ENCODE peak calls at places on chromosomes 13 and 19, in seven cellular contexts. Z is mammary epithelial cell; F is GM12865; N is CD8-positive, alpha-beta T cell; P is mesothelial cell of epicardium; W is WTC11; E is ascending aorta. D is an unnamed sample.

GRCh38 chr13:28831117-28831516 is 11.0 kb downstream of the MTUS2 start:
- DNase-seq in Z (no peak), F (no peak), N (no peak), P (no peak), W (no peak), E (no peak), D (no peak)

GRCh38 chr19:44796701-44797115 is 12.2 kb upstream of the BCAM start:
- DNase-seq in Z (no peak), F (peak; percentile 49), N (no peak), P (no peak), W (no peak), E (no peak), D (peak; percentile 69)

GRCh38 chr19:34181111-34181864 is 9.0 kb downstream of the LSM14A start:
- DNase-seq in Z (no peak), F (no peak), N (no peak), P (no peak), W (no peak), E (no peak), D (no peak)

GRCh38 chr19:55092423-55093318 is 17.0 kb downstream of the EPS8L1 start:
- DNase-seq in Z (no peak), F (no peak), N (no peak), P (no peak), W (peak; percentile 78), E (no peak), D (no peak)

GRCh38 chr19:35397064-35397463 is 26.2 kb downstream of the GPR42 start:
- DNase-seq in Z (no peak), F (no peak), N (no peak), P (no peak), W (no peak), E (no peak), D (no peak)

GRCh38 chr13:100989424-100989823 is 314.8 kb upstream of the TMTC4 start:
- DNase-seq in Z (no peak), F (no peak), N (no peak), P (no peak), W (no peak), E (no peak), D (no peak)

GRCh38 chr19:47430041-47430802 is 10.9 kb upstream of the MEIS3 start:
- DNase-seq in Z (no peak), F (peak; percentile 38), N (no peak), P (no peak), W (peak; percentile 70), E (no peak), D (no peak)

GRCh38 chr19:9839415-9839814 is 4.3 kb downstream of the PIN1 start:
- DNase-seq in Z (no peak), F (no peak), N (no peak), P (no peak), W (no peak), E (no peak), D (no peak)

GRCh38 chr19:21440321-21440720 is 43.4 kb downstream of the ZNF493 start:
- DNase-seq in Z (no peak), F (no peak), N (no peak), P (no peak), W (no peak), E (no peak), D (no peak)

GRCh38 chr13:106113796-106114195 is 421.7 kb downstream of the EFNB2 start:
- DNase-seq in Z (no peak), F (no peak), N (no peak), P (no peak), W (no peak), E (no peak), D (no peak)

GRCh38 chr13:106109391-106109791 is 426.1 kb downstream of the EFNB2 start:
- DNase-seq in Z (no peak), F (no peak), N (no peak), P (no peak), W (no peak), E (no peak), D (no peak)

GRCh38 chr13:106114981-106115554 is 420.4 kb downstream of the EFNB2 start:
- DNase-seq in Z (no peak), F (no peak), N (no peak), P (no peak), W (no peak), E (no peak), D (no peak)

GRCh38 chr13:106112191-106112590 is 423.3 kb downstream of the EFNB2 start:
- DNase-seq in Z (no peak), F (no peak), N (no peak), P (no peak), W (no peak), E (no peak), D (no peak)

DNA sequence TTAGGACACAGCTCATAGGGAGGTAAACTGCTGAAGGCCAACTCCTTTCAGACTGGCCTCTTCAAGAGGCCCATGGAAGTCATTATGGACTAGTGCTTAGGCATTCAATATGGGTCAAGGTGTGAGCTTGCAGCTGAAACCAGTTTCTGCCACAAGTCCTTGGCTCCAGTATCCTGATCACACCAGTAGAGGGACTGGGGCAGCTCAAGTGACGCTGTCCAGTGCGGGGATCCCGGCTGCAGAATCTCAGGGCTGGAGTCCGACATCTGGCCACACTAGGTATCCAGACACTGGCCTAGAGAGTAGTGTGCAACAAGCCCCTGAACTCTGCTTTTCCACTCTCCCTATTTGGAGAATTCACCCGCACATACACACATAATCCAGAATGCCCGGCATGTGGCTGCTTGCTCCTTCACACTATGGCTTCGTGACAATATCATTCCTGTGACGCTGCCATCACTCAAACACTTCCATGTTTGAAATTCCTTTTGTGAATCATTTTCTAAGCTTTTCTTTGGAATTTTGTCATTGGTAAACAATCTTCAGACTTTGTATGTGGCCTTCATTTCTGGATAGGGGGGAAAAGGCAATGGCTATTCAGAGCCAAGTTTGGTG is 425.1 kb downstream of the EFNB2 start:
- DNase-seq in Z (no peak), F (no peak), N (no peak), P (no peak), W (no peak), E (no peak), D (no peak)
- TF ChIP-seq CTCF in Z (no peak), F (no peak), N (no peak), P (no peak), W (no peak), E (no peak), D (no peak)

DNA sequence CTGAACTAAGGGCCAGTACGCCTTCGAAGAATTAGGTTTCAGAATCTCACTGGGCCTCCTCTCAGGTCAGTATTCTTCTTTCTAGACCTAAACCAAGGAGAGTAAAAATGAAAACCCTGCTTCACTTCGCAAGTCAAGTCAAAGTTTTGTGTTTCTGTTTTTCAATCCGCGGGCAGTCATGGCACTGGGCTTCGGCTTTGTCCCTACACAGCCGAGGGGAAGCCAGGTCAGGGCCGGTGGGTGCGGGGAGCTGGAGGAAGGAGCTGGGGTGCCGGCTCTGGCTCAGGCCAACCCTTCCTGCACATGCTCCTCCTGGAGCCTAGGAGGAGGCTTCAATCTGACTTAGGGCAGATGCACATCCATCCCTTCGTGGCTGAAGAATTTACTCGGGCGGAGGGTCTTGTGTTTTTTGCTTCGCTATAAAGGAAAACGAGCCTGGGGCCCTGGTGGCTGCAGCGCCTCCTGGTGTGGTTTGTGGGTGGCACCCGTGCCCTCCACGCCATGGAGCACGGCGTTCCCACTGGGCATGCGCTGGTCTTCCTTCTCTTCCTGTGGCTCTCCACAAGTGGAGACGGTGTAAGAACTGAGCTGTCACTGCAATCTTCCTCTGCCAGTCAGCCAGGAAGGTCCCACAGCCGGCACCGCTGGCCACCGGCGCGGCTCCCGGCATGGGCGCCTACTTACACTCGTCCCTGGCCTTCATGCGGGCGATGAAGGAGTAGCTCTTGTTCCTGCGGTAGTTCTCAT is 22.5 kb downstream of the C19orf44 start:
- DNase-seq in Z (no peak), F (no peak), N (no peak), P (no peak), W (no peak), E (no peak), D (no peak)
- TF ChIP-seq CTCF in Z (peak; percentile 15), F (no peak), N (no peak), P (no peak), W (no peak), E (no peak), D (peak; percentile 15)

GRCh38 chr19:38544569-38545315 is 73.0 kb downstream of the MAP4K1 start:
- DNase-seq in Z (no peak), F (no peak), N (no peak), P (no peak), W (no peak), E (no peak), D (no peak)
- TF ChIP-seq CTCF in Z (no peak), F (no peak), N (peak; percentile 67), P (peak; percentile 16), W (peak; percentile 19), E (no peak), D (no peak)

GRCh38 chr19:18158471-18158870 is 5.5 kb downstream of the PIK3R2 start:
- DNase-seq in Z (no peak), F (no peak), N (no peak), P (no peak), W (no peak), E (no peak), D (no peak)
- TF ChIP-seq CTCF in Z (no peak), F (no peak), N (no peak), P (no peak), W (no peak), E (no peak), D (no peak)

DNA sequence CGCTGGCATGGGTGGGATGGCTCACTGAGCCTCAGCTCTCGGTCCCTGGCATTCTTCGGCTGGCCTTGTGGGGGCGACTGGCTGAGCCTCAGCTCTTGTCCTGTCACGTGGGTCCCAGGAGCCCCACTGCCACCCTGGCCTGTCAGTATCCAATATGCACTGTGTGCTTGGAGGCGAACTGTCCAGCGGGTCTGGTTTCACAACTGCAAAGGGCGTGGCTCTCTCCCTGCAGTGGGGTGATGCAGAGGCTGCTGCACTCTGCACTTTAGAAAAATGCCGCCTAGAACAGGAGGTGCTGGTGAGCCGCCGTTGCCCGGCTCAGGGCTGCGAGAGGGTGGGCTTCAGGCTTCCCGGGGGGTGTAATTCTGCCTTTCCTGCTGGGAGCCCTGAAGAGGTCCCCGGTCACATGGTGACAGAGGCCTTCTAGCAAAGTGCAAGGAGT is 17.0 kb upstream of the TMEM255B start:
- DNase-seq in Z (peak; percentile 27), F (no peak), N (no peak), P (peak; percentile 17), W (peak; percentile 53), E (no peak), D (peak; percentile 37)
- TF ChIP-seq CTCF in Z (no peak), F (no peak), N (peak; percentile 25), P (no peak), W (peak; percentile 30), E (no peak), D (no peak)

GRCh38 chr13:110511509-110512181 is 49.9 kb downstream of the RAB20 start:
- DNase-seq in Z (no peak), F (no peak), N (no peak), P (no peak), W (no peak), E (no peak), D (no peak)
- TF ChIP-seq CTCF in Z (no peak), F (no peak), N (no peak), P (no peak), W (no peak), E (no peak), D (no peak)

DNA sequence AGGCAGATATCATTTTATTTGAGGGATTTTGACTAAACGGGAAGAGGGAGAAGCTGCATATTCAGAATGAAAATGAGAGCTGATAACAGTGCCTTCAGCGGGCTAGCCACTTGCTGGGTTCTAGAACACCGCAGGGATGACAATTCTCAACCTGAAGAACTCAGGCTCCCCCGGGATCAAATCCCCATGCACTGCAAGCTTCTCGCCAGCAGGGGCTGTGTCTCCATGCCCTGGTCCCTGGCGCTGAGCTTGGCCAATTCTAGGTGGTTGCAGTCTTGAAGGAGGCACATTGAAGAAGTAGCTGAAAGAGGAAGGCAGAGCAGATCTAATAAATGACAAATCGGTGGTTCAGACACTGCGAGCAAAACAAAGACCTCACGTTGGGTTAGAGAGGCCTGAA is 128.7 kb downstream of the UQCRFS1 start:
- DNase-seq in Z (no peak), F (peak; percentile 17), N (no peak), P (no peak), W (peak; percentile 63), E (no peak), D (peak; percentile 50)
- TF ChIP-seq CTCF in Z (no peak), F (peak; percentile 48), N (no peak), P (peak; percentile 53), W (peak; percentile 31), E (no peak), D (peak; percentile 61)

D was measured in endothelial cell.